ENCODE peak calls at places on chromosomes 7 and 10, in ten cellular contexts. K, R, J, S, Q, E, G, C, L and D are unnamed samples.

GRCh38 chr7:53904355-53904754 is 637.8 kb upstream of the VSTM2A start:
- DNase-seq in E (no peak), C (no peak), S (no peak), J (no peak), K (no peak), Q (no peak), G (no peak), L (no peak), R (no peak), D (no peak)

GRCh38 chr7:122561326-122561725 is 137.6 kb downstream of the RNF133 start:
- DNase-seq in C (no peak), L (no peak), E (no peak), R (no peak), J (no peak), K (no peak), G (no peak), Q (no peak), S (no peak), D (no peak)

GRCh38 chr7:52061666-52062065 is 745.1 kb upstream of the COBL start:
- DNase-seq in R (no peak), E (no peak), L (no peak), G (no peak), J (no peak), S (no peak), K (no peak), C (no peak), Q (no peak), D (no peak)

GRCh38 chr7:55774327-55775050 is 88.1 kb downstream of the SEPTIN14 start:
- DNase-seq in K (no peak), Q (peak), S (no peak), G (no peak), R (no peak), C (no peak), J (no peak), L (peak), E (peak), D (no peak)

GRCh38 chr7:138886501-138886917 is 88.5 kb upstream of the ATP6V0A4 start:
- DNase-seq in S (peak), R (no peak), G (no peak), K (no peak), J (peak), C (peak), Q (no peak), E (peak), L (no peak), D (no peak)

GRCh38 chr10:7788640-7789335 is 811 bp downstream of the ATP5F1C start:
- DNase-seq in R (no peak), S (peak), Q (no peak), G (no peak), C (peak), K (no peak), L (no peak), J (no peak), E (peak), D (no peak)

GRCh38 chr7:25407053-25407452 is 178.8 kb upstream of the NPVF start:
- DNase-seq in J (no peak), E (no peak), G (no peak), C (no peak), R (no peak), L (no peak), S (no peak), Q (no peak), K (no peak), D (no peak)

GRCh38 chr7:31633894-31634494 is 53.0 kb upstream of the PPP1R17 start:
- DNase-seq in J (peak), G (no peak), L (no peak), E (peak), S (peak), R (peak), Q (peak), K (no peak), C (peak), D (no peak)

GRCh38 chr10:83144461-83144860 is 994.8 kb upstream of the GHITM start:
- DNase-seq in C (no peak), L (no peak), G (no peak), K (no peak), J (no peak), E (no peak), Q (no peak), S (no peak), R (no peak), D (no peak)

GRCh38 chr10:95260909-95261552 is 29.8 kb downstream of the PDLIM1 start:
- DNase-seq in R (no peak), C (no peak), G (no peak), S (no peak), E (peak), Q (no peak), K (no peak), J (no peak), L (no peak), D (no peak)

GRCh38 chr7:121182281-121182680 is 146.5 kb upstream of the WNT16 start:
- DNase-seq in S (no peak), K (no peak), E (no peak), R (no peak), G (no peak), Q (no peak), J (no peak), L (no peak), C (no peak), D (no peak)

GRCh38 chr7:44263342-44264082 is 61.9 kb downstream of the CAMK2B start:
- DNase-seq in J (no peak), C (no peak), Q (no peak), G (no peak), E (no peak), L (no peak), K (no peak), S (no peak), R (no peak), D (no peak)

GRCh38 chr10:71603190-71603589 is 116.4 kb downstream of the C10orf105 start:
- DNase-seq in R (no peak), K (no peak), J (no peak), G (no peak), E (no peak), C (no peak), S (no peak), L (no peak), Q (no peak), D (no peak)

GRCh38 chr10:80713398-80713928 is 175.8 kb downstream of the SH2D4B start:
- DNase-seq in G (no peak), E (no peak), S (no peak), K (no peak), Q (no peak), C (no peak), L (no peak), J (no peak), R (no peak), D (no peak)

GRCh38 chr10:94500063-94500462 is 45.5 kb upstream of the HELLS start:
- DNase-seq in C (no peak), L (no peak), J (no peak), R (no peak), S (no peak), K (no peak), G (no peak), E (peak), Q (no peak), D (no peak)

GRCh38 chr7:114874170-114874569 is 47.7 kb upstream of the MDFIC start:
- DNase-seq in K (no peak), E (no peak), G (no peak), J (no peak), R (no peak), S (no peak), Q (no peak), L (no peak), C (no peak), D (no peak)

GRCh38 chr10:79342811-79343541 is 4.3 kb upstream of the PPIF start:
- DNase-seq in Q (peak), J (no peak), E (no peak), R (no peak), C (no peak), L (peak), G (no peak), K (peak), S (no peak), D (peak)

GRCh38 chr10:46022978-46023702 is 7.3 kb downstream of the NCOA4 start:
- DNase-seq in G (peak), L (peak), C (peak), S (peak), E (peak), J (peak), K (peak), Q (peak), R (peak), D (peak)

GRCh38 chr10:76491216-76491615 is 1059.8 kb downstream of the LRMDA start:
- DNase-seq in K (no peak), L (no peak), Q (no peak), S (no peak), C (no peak), R (no peak), J (no peak), E (peak), G (no peak), D (no peak)

GRCh38 chr10:612696-613095 is 76.8 kb downstream of the DIP2C start:
- DNase-seq in Q (no peak), S (no peak), R (no peak), C (no peak), G (no peak), E (no peak), J (no peak), K (no peak), L (no peak), D (no peak)

GRCh38 chr7:91636129-91636724 is 244.3 kb downstream of the MTERF1 start:
- DNase-seq in J (no peak), S (peak), E (peak), R (no peak), C (no peak), L (no peak), Q (no peak), K (no peak), G (no peak), D (no peak)

GRCh38 chr10:129809841-129810240 is 154.2 kb downstream of the EBF3 start:
- DNase-seq in R (no peak), L (no peak), E (no peak), Q (no peak), S (no peak), G (no peak), J (no peak), K (no peak), C (no peak), D (no peak)

GRCh38 chr10:69758310-69758728 is 43.4 kb upstream of the COL13A1 start:
- DNase-seq in Q (no peak), K (no peak), R (no peak), L (no peak), E (no peak), J (no peak), C (no peak), S (no peak), G (no peak), D (no peak)

GRCh38 chr7:39410582-39410981 is 155.6 kb upstream of the YAE1 start:
- DNase-seq in R (no peak), Q (no peak), C (no peak), J (no peak), E (no peak), K (no peak), L (no peak), S (no peak), G (no peak), D (no peak)

GRCh38 chr10:96222441-96222840 is 48.9 kb downstream of the BLNK start:
- DNase-seq in K (no peak), R (no peak), C (no peak), J (no peak), L (no peak), Q (no peak), G (no peak), E (no peak), S (no peak), D (no peak)

DNA sequence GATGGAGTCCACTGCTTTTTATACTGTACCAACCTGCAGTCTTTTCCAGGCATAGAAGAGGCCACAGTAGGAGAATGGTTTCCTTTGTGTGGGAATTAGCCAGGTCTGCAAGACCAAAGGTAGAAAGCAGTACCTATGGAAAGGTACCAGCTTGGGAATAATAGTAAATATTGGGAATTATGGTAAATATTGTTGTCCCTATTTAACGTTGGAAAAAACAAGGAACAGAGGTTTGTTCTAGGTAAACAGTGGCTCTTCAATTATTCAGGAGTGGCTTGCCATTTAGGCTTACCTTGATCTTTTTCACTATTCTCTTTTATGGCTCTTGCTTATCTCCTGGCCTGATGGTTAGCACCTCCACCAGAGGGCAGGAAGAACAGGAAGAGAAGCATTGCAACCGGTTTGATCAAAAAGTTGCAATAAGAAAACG is 43.9 kb upstream of the GSAP start:
- DNase-seq in Q (no peak), K (no peak), S (no peak), L (no peak), G (no peak), R (no peak), E (no peak), J (no peak), C (no peak), D (no peak)
- TF ChIP-seq CTCF in Q (no peak), K (no peak), S (no peak), L (no peak), G (no peak), R (no peak), E (peak), J (no peak), C (no peak), D (no peak)

DNA sequence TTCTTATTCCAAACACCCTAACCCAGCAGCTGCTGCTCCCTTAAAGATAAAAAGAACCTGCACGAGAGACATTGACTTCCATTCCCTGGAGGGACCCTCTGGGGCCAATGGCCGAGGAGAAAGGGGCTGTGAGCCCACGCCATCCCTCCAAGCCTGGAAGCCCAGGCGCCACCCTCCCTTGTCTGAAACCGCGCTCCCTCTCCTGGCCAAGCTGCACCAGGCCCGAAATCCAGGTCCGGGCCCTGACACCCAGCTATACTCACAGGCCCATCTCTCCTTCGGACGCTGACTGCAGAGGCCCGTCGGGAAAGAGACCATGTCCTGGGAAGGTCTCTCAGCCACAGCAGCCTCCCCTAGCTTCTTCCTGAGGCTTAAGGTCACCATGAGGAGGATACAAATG is 196.5 kb downstream of the PTPRN2 start:
- DNase-seq in Q (no peak), S (no peak), E (no peak), R (no peak), C (no peak), L (no peak), J (no peak), G (no peak), K (no peak), D (no peak)
- TF ChIP-seq CTCF in Q (no peak), S (no peak), E (no peak), R (no peak), C (no peak), L (no peak), J (no peak), G (no peak), K (no peak), D (no peak)

DNA sequence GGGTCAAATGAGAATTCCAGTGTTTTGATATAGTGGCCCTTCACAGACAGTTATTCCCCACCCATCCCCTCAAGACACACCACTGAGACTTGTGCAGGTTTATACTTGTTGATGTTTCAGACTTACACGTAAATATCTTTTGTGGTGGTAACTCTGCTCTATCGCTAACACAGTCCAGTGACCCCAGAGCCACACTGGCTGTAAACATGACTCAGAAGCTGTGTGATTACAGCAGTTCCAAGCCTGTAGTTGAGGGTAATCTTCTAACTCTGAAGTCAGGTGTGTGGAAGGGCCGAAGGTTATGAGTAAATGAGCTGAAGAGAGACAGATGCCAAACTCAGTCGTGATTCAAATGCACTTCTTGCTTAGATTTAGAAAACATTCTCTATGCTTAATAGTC is 19.4 kb downstream of the NOBOX start:
- DNase-seq in C (no peak), G (no peak), S (no peak), J (no peak), K (no peak), Q (no peak), L (peak), E (peak), R (no peak), D (no peak)
- TF ChIP-seq CTCF in C (no peak), G (no peak), S (no peak), J (no peak), K (no peak), Q (no peak), L (no peak), E (no peak), R (no peak), D (no peak)

GRCh38 chr10:31948021-31948420 is 19.4 kb upstream of the ARHGAP12 start:
- DNase-seq in S (no peak), E (no peak), K (no peak), J (no peak), L (peak), Q (no peak), R (no peak), G (no peak), C (no peak), D (no peak)

GRCh38 chr10:31947144-31947926 is 18.7 kb upstream of the ARHGAP12 start:
- DNase-seq in K (peak), J (no peak), Q (no peak), G (no peak), E (peak), L (peak), S (no peak), R (no peak), C (no peak), D (no peak)

GRCh38 chr10:31944071-31944433 is 15.4 kb upstream of the ARHGAP12 start:
- DNase-seq in R (no peak), Q (no peak), L (peak), E (no peak), C (no peak), S (no peak), J (no peak), G (no peak), K (no peak), D (no peak)

GRCh38 chr10:31942892-31943291 is 14.3 kb upstream of the ARHGAP12 start:
- DNase-seq in J (no peak), Q (no peak), G (no peak), K (no peak), S (no peak), E (no peak), C (no peak), R (no peak), L (no peak), D (no peak)

DNA sequence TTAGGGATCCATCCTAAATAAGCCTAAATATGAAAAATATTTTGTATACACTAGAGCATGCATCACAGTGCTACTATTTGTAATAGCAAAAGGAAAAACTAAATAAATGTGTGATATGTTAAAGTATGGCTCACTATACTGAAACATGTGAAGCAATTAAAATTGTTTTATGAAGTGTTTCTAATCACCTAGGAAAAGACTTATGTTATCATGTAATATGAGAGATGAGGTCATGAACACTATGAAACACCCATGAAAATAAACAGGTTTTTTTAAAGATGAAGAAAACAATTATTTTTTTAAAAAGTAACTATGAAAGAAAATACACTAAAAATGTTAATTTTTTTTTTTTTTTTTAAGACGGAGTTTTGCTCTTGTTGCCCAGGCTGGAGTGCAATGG is 16.8 kb upstream of the ARHGAP12 start:
- DNase-seq in K (no peak), S (no peak), J (no peak), E (no peak), R (no peak), Q (no peak), L (no peak), C (no peak), G (no peak), D (no peak)
- TF ChIP-seq CTCF in K (no peak), S (no peak), J (no peak), E (no peak), R (no peak), Q (no peak), L (no peak), C (no peak), G (no peak), D (no peak)

GRCh38 chr7:106177738-106178592 is 65.9 kb upstream of the SYPL1 start:
- DNase-seq in E (no peak), J (no peak), L (peak), G (no peak), R (peak), S (no peak), Q (no peak), K (no peak), C (no peak), D (no peak)

GRCh38 chr7:106179256-106179655 is 67.1 kb upstream of the SYPL1 start:
- DNase-seq in Q (no peak), S (no peak), J (no peak), K (no peak), G (no peak), R (no peak), L (no peak), C (no peak), E (no peak), D (no peak)

GRCh38 chr7:106176414-106177294 is 64.5 kb upstream of the SYPL1 start:
- DNase-seq in E (peak), K (peak), R (peak), G (peak), S (peak), L (peak), J (peak), Q (peak), C (peak), D (peak)

GRCh38 chr7:106177295-106177690 is 65.2 kb upstream of the SYPL1 start:
- DNase-seq in C (no peak), S (no peak), J (no peak), L (no peak), Q (no peak), R (no peak), K (no peak), E (no peak), G (no peak), D (no peak)

GRCh38 chr7:106178593-106179134 is 66.6 kb upstream of the SYPL1 start:
- DNase-seq in K (no peak), Q (no peak), J (no peak), S (no peak), R (no peak), L (no peak), E (peak), C (no peak), G (no peak), D (no peak)
- TF ChIP-seq CTCF in K (no peak), Q (no peak), J (peak), S (no peak), R (peak), L (no peak), E (peak), C (peak), G (no peak), D (no peak)

GRCh38 chr10:104056619-104057273 is 28.9 kb downstream of the COL17A1 start:
- DNase-seq in S (no peak), R (no peak), J (no peak), K (no peak), G (no peak), L (peak), E (no peak), Q (no peak), C (no peak), D (no peak)
- TF ChIP-seq CTCF in S (no peak), R (no peak), J (peak), K (no peak), G (no peak), L (no peak), E (no peak), Q (no peak), C (no peak), D (no peak)